ENCODE peak calls at places on chromosomes 13 and 19, in seven cellular contexts. One of them, this sample, is unnamed.

GRCh38 chr13:30895773-30896172 is 10.3 kb upstream of the MEDAG start:
- DNase-seq in choroid plexus epithelial cell: peak; percentile 97
- DNase-seq in fibroblast of pulmonary artery: peak; percentile 97
- DNase-seq in cardiac fibroblast: peak; percentile 97
- DNase-seq in glutamatergic neuron: no peak
- DNase-seq in upper lobe of right lung: no peak
- DNase-seq in kidney epithelial cell: peak; percentile 41
- DNase-seq in this sample: no peak

GRCh38 chr19:4379383-4380253 is 20.7 kb downstream of the SH3GL1 start:
- DNase-seq in choroid plexus epithelial cell: peak; percentile 50
- DNase-seq in fibroblast of pulmonary artery: peak; percentile 73
- DNase-seq in cardiac fibroblast: peak; percentile 89
- DNase-seq in glutamatergic neuron: no peak
- DNase-seq in upper lobe of right lung: peak; percentile 88
- DNase-seq in kidney epithelial cell: peak; percentile 94
- DNase-seq in this sample: peak; percentile 82

GRCh38 chr13:27334774-27335490 is 64.3 kb downstream of the RASL11A start:
- DNase-seq in choroid plexus epithelial cell: peak; percentile 52
- DNase-seq in fibroblast of pulmonary artery: no peak
- DNase-seq in cardiac fibroblast: peak; percentile 10
- DNase-seq in glutamatergic neuron: no peak
- DNase-seq in upper lobe of right lung: no peak
- DNase-seq in kidney epithelial cell: no peak
- DNase-seq in this sample: no peak

GRCh38 chr13:113916330-113916815 is 52.5 kb upstream of the GAS6 start:
- DNase-seq in choroid plexus epithelial cell: peak; percentile 60
- DNase-seq in fibroblast of pulmonary artery: peak; percentile 61
- DNase-seq in cardiac fibroblast: peak; percentile 87
- DNase-seq in glutamatergic neuron: no peak
- DNase-seq in upper lobe of right lung: no peak
- DNase-seq in kidney epithelial cell: no peak
- DNase-seq in this sample: no peak

GRCh38 chr13:42041684-42042035 is 6.8 kb upstream of the DGKH start:
- DNase-seq in choroid plexus epithelial cell: peak; percentile 76
- DNase-seq in fibroblast of pulmonary artery: peak; percentile 73
- DNase-seq in cardiac fibroblast: peak; percentile 80
- DNase-seq in glutamatergic neuron: peak; percentile 63
- DNase-seq in upper lobe of right lung: peak; percentile 77
- DNase-seq in kidney epithelial cell: no peak
- DNase-seq in this sample: peak; percentile 14

GRCh38 chr13:45132384-45133064 is 12.2 kb downstream of the GTF2F2 start:
- DNase-seq in choroid plexus epithelial cell: no peak
- DNase-seq in fibroblast of pulmonary artery: no peak
- DNase-seq in cardiac fibroblast: no peak
- DNase-seq in glutamatergic neuron: no peak
- DNase-seq in upper lobe of right lung: no peak
- DNase-seq in kidney epithelial cell: no peak
- DNase-seq in this sample: no peak

GRCh38 chr13:48393698-48394085 is 19.2 kb downstream of the LPAR6 start:
- DNase-seq in choroid plexus epithelial cell: no peak
- DNase-seq in fibroblast of pulmonary artery: no peak
- DNase-seq in cardiac fibroblast: no peak
- DNase-seq in glutamatergic neuron: no peak
- DNase-seq in upper lobe of right lung: no peak
- DNase-seq in kidney epithelial cell: no peak
- DNase-seq in this sample: no peak

GRCh38 chr13:73304442-73304841 is 245.6 kb downstream of the KLF5 start:
- DNase-seq in choroid plexus epithelial cell: no peak
- DNase-seq in fibroblast of pulmonary artery: no peak
- DNase-seq in cardiac fibroblast: no peak
- DNase-seq in glutamatergic neuron: no peak
- DNase-seq in upper lobe of right lung: no peak
- DNase-seq in kidney epithelial cell: no peak
- DNase-seq in this sample: no peak

GRCh38 chr13:40477623-40478608 is 188.5 kb downstream of the FOXO1 start:
- DNase-seq in choroid plexus epithelial cell: peak; percentile 43
- DNase-seq in fibroblast of pulmonary artery: peak; percentile 92
- DNase-seq in cardiac fibroblast: peak; percentile 42
- DNase-seq in glutamatergic neuron: no peak
- DNase-seq in upper lobe of right lung: no peak
- DNase-seq in kidney epithelial cell: no peak
- DNase-seq in this sample: no peak

GRCh38 chr19:22327321-22327720 is 41.1 kb downstream of the ZNF729 start:
- DNase-seq in choroid plexus epithelial cell: no peak
- DNase-seq in fibroblast of pulmonary artery: no peak
- DNase-seq in cardiac fibroblast: no peak
- DNase-seq in glutamatergic neuron: no peak
- DNase-seq in upper lobe of right lung: no peak
- DNase-seq in kidney epithelial cell: no peak
- DNase-seq in this sample: no peak

DNA sequence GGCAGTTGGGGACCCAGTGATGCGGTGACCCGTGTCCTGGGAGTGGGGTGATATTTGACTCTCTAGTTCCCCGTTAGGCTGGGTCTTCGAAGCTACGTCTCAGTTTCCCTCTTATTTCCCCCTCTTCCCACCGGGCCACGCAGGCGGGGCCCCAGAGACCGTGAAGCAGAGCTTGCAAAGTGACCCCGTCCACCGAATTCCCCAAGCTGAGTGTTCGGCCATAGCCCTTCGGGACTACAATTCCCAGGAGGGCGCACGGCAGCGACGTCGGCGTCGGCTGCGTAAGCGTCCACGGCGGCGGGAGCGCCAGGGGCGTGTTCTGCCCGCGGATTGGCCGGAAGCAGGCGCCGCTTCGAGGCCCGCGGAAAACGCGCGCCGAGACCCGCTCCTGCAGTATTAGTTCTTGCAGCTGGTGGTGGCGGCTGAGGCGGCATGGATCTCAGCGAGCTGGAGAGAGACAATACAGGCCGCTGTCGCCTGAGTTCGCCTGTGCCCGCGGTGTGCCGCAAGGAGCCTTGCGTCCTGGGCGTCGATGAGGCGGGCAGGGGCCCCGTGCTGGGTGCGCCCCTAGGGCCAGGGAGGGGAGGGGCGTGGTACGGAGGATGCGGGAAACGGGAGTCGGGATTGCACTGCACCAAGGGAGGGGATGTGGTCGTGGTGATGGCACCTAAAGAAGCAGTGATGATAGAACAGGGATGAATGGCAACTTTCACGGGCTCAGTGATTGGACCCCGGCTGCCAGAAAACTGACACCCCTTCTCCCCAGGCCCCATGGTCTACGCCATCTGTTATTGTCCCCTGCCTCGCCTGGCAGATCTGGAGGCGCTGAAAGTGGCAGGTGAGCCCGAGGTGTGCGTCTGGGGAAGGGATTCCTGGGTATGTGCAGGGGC is at the start of gene RNASEH2A:
- DNase-seq in choroid plexus epithelial cell: peak; percentile 94
- DNase-seq in fibroblast of pulmonary artery: peak; percentile 93
- DNase-seq in cardiac fibroblast: peak; percentile 92
- DNase-seq in glutamatergic neuron: peak; percentile 91
- DNase-seq in upper lobe of right lung: peak; percentile 95
- DNase-seq in kidney epithelial cell: peak; percentile 65
- DNase-seq in this sample: peak; percentile 93
- TF ChIP-seq CTCF in choroid plexus epithelial cell: no peak
- TF ChIP-seq CTCF in fibroblast of pulmonary artery: no peak
- TF ChIP-seq CTCF in cardiac fibroblast: no peak
- TF ChIP-seq CTCF in glutamatergic neuron: no peak
- TF ChIP-seq CTCF in upper lobe of right lung: no peak
- TF ChIP-seq CTCF in kidney epithelial cell: no peak
- TF ChIP-seq CTCF in this sample: no peak

DNA sequence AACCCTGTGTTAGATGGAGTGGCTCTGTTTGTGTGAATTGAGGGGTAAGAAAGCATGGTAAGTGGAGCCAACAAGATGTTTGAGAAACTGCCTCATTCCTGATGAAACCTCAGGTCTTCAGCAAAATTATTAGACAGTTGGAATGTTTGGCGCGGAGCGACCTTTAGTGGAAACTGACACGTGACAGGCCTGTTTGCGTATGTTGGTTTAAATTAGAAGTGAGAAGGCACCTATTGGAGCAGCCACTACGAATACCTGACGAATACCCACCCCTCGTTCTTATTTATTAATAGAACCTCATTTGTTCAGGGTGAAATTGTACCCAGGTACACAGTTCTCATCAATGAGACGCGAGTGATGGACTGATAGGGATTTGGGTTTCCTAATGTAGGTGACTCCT is 63.2 kb upstream of the MIR17HG start:
- DNase-seq in choroid plexus epithelial cell: no peak
- DNase-seq in fibroblast of pulmonary artery: no peak
- DNase-seq in cardiac fibroblast: no peak
- DNase-seq in glutamatergic neuron: no peak
- DNase-seq in upper lobe of right lung: no peak
- DNase-seq in kidney epithelial cell: no peak
- DNase-seq in this sample: no peak
- TF ChIP-seq CTCF in choroid plexus epithelial cell: no peak
- TF ChIP-seq CTCF in fibroblast of pulmonary artery: no peak
- TF ChIP-seq CTCF in cardiac fibroblast: no peak
- TF ChIP-seq CTCF in glutamatergic neuron: no peak
- TF ChIP-seq CTCF in upper lobe of right lung: no peak
- TF ChIP-seq CTCF in kidney epithelial cell: no peak
- TF ChIP-seq CTCF in this sample: no peak

GRCh38 chr19:11381535-11382369 is 2.4 kb downstream of the EPOR start:
- DNase-seq in choroid plexus epithelial cell: peak; percentile 79
- DNase-seq in fibroblast of pulmonary artery: peak; percentile 87
- DNase-seq in cardiac fibroblast: peak; percentile 96
- DNase-seq in glutamatergic neuron: peak; percentile 77
- DNase-seq in upper lobe of right lung: peak; percentile 80
- DNase-seq in kidney epithelial cell: no peak
- DNase-seq in this sample: peak; percentile 95
- TF ChIP-seq CTCF in choroid plexus epithelial cell: peak; percentile 20
- TF ChIP-seq CTCF in fibroblast of pulmonary artery: no peak
- TF ChIP-seq CTCF in cardiac fibroblast: peak; percentile 39
- TF ChIP-seq CTCF in glutamatergic neuron: no peak
- TF ChIP-seq CTCF in upper lobe of right lung: no peak
- TF ChIP-seq CTCF in kidney epithelial cell: no peak
- TF ChIP-seq CTCF in this sample: no peak

GRCh38 chr19:29923653-29924052 is 18.4 kb upstream of the URI1 start:
- DNase-seq in choroid plexus epithelial cell: no peak
- DNase-seq in fibroblast of pulmonary artery: no peak
- DNase-seq in cardiac fibroblast: no peak
- DNase-seq in glutamatergic neuron: no peak
- DNase-seq in upper lobe of right lung: no peak
- DNase-seq in kidney epithelial cell: no peak
- DNase-seq in this sample: no peak
- TF ChIP-seq CTCF in choroid plexus epithelial cell: no peak
- TF ChIP-seq CTCF in fibroblast of pulmonary artery: no peak
- TF ChIP-seq CTCF in cardiac fibroblast: no peak
- TF ChIP-seq CTCF in glutamatergic neuron: no peak
- TF ChIP-seq CTCF in upper lobe of right lung: no peak
- TF ChIP-seq CTCF in kidney epithelial cell: no peak
- TF ChIP-seq CTCF in this sample: no peak